ENCODE peak calls at places on chromosomes 13 and 19, in seven cellular contexts. One of them, this sample, is unnamed.
A peak's percentile ranks its signal among the peaks of the same experiment; 100 is the strongest.

GRCh38 chr19:31449379-31449778 is 100.1 kb upstream of the TSHZ3 start:
- DNase-seq in H7: no peak
- DNase-seq in AG10803: no peak
- DNase-seq in GM06990: no peak
- DNase-seq in neural progenitor cell: no peak
- DNase-seq in PC-9: no peak
- DNase-seq in NB4: no peak
- DNase-seq in this sample: no peak

GRCh38 chr13:98334620-98335205 is 157.6 kb upstream of the RNF113B start:
- DNase-seq in H7: no peak
- DNase-seq in NB4: no peak
- DNase-seq in GM06990: no peak
- DNase-seq in neural progenitor cell: no peak
- DNase-seq in AG10803: no peak
- DNase-seq in PC-9: no peak
- DNase-seq in this sample: no peak

GRCh38 chr13:114179087-114179658 is at the start of gene CFAP97D2:
- DNase-seq in GM06990: no peak
- DNase-seq in NB4: no peak
- DNase-seq in AG10803: no peak
- DNase-seq in neural progenitor cell: peak; percentile 29
- DNase-seq in H7: peak; percentile 71
- DNase-seq in PC-9: no peak
- DNase-seq in this sample: no peak

GRCh38 chr13:31866099-31866498 is 126.8 kb downstream of the RXFP2 start:
- DNase-seq in GM06990: no peak
- DNase-seq in H7: no peak
- DNase-seq in neural progenitor cell: no peak
- DNase-seq in NB4: no peak
- DNase-seq in PC-9: no peak
- DNase-seq in AG10803: no peak
- DNase-seq in this sample: no peak

GRCh38 chr13:28339419-28339818 is 155.5 kb downstream of the FLT1 start:
- DNase-seq in AG10803: peak; percentile 39
- DNase-seq in GM06990: no peak
- DNase-seq in PC-9: no peak
- DNase-seq in H7: no peak
- DNase-seq in NB4: no peak
- DNase-seq in neural progenitor cell: no peak
- DNase-seq in this sample: no peak

GRCh38 chr19:5503598-5503997 is 48.4 kb downstream of the ZNRF4 start:
- DNase-seq in PC-9: no peak
- DNase-seq in NB4: peak; percentile 18
- DNase-seq in neural progenitor cell: no peak
- DNase-seq in GM06990: no peak
- DNase-seq in H7: no peak
- DNase-seq in AG10803: no peak
- DNase-seq in this sample: no peak

GRCh38 chr13:44397766-44398223 is 24.2 kb downstream of the SERP2 start:
- DNase-seq in AG10803: no peak
- DNase-seq in neural progenitor cell: peak; percentile 10
- DNase-seq in PC-9: no peak
- DNase-seq in GM06990: no peak
- DNase-seq in NB4: no peak
- DNase-seq in H7: no peak
- DNase-seq in this sample: no peak

GRCh38 chr13:52348983-52349780 is 56.8 kb downstream of the THSD1 start:
- DNase-seq in AG10803: peak; percentile 80
- DNase-seq in neural progenitor cell: no peak
- DNase-seq in H7: no peak
- DNase-seq in GM06990: no peak
- DNase-seq in NB4: peak; percentile 37
- DNase-seq in PC-9: peak; percentile 86
- DNase-seq in this sample: peak; percentile 40

GRCh38 chr13:83286737-83287136 is 595.5 kb downstream of the SLITRK1 start:
- DNase-seq in H7: no peak
- DNase-seq in AG10803: no peak
- DNase-seq in GM06990: no peak
- DNase-seq in neural progenitor cell: no peak
- DNase-seq in PC-9: no peak
- DNase-seq in NB4: no peak
- DNase-seq in this sample: no peak

GRCh38 chr19:30288957-30289735 is 83.0 kb upstream of the ZNF536 start:
- DNase-seq in H7: no peak
- DNase-seq in AG10803: peak; percentile 29
- DNase-seq in PC-9: no peak
- DNase-seq in GM06990: no peak
- DNase-seq in NB4: no peak
- DNase-seq in neural progenitor cell: no peak
- DNase-seq in this sample: no peak

GRCh38 chr19:53945998-53946397 is 16.7 kb upstream of the CACNG8 start:
- DNase-seq in AG10803: no peak
- DNase-seq in PC-9: no peak
- DNase-seq in neural progenitor cell: no peak
- DNase-seq in GM06990: no peak
- DNase-seq in NB4: no peak
- DNase-seq in H7: no peak
- DNase-seq in this sample: no peak

GRCh38 chr13:99342723-99343315 is 35.6 kb upstream of the GPR183 start:
- DNase-seq in AG10803: no peak
- DNase-seq in GM06990: no peak
- DNase-seq in NB4: no peak
- DNase-seq in H7: no peak
- DNase-seq in PC-9: no peak
- DNase-seq in neural progenitor cell: no peak
- DNase-seq in this sample: no peak

GRCh38 chr13:73732350-73732749 is 401.9 kb downstream of the KLF12 start:
- DNase-seq in H7: no peak
- DNase-seq in neural progenitor cell: no peak
- DNase-seq in PC-9: no peak
- DNase-seq in AG10803: no peak
- DNase-seq in NB4: no peak
- DNase-seq in GM06990: no peak
- DNase-seq in this sample: no peak

GRCh38 chr13:98173431-98173921 is 3.6 kb downstream of the RNF113B start:
- DNase-seq in PC-9: peak; percentile 77
- DNase-seq in NB4: no peak
- DNase-seq in GM06990: no peak
- DNase-seq in AG10803: peak; percentile 100
- DNase-seq in neural progenitor cell: peak; percentile 28
- DNase-seq in H7: peak; percentile 52
- DNase-seq in this sample: no peak

GRCh38 chr13:77000475-77000874 is 8.6 kb downstream of the CLN5 start:
- DNase-seq in H7: no peak
- DNase-seq in PC-9: no peak
- DNase-seq in AG10803: peak; percentile 55
- DNase-seq in neural progenitor cell: no peak
- DNase-seq in GM06990: no peak
- DNase-seq in NB4: peak; percentile 31
- DNase-seq in this sample: no peak

GRCh38 chr13:63297162-63297561 is 1881.5 kb upstream of the PCDH20 start:
- DNase-seq in NB4: no peak
- DNase-seq in H7: no peak
- DNase-seq in PC-9: no peak
- DNase-seq in neural progenitor cell: no peak
- DNase-seq in GM06990: no peak
- DNase-seq in AG10803: no peak
- DNase-seq in this sample: no peak

GRCh38 chr13:80341771-80342271 is 895 bp upstream of the SPRY2 start:
- DNase-seq in neural progenitor cell: peak; percentile 89
- DNase-seq in PC-9: no peak
- DNase-seq in AG10803: no peak
- DNase-seq in H7: peak; percentile 72
- DNase-seq in NB4: peak; percentile 79
- DNase-seq in GM06990: no peak
- DNase-seq in this sample: peak; percentile 60

GRCh38 chr13:63838366-63839110 is 2422.9 kb upstream of the PCDH20 start:
- DNase-seq in neural progenitor cell: no peak
- DNase-seq in NB4: no peak
- DNase-seq in PC-9: no peak
- DNase-seq in H7: no peak
- DNase-seq in GM06990: no peak
- DNase-seq in AG10803: no peak
- DNase-seq in this sample: no peak

GRCh38 chr19:16525751-16526481 is 16.3 kb downstream of the CHERP start:
- DNase-seq in PC-9: no peak
- DNase-seq in neural progenitor cell: no peak
- DNase-seq in GM06990: no peak
- DNase-seq in H7: no peak
- DNase-seq in NB4: no peak
- DNase-seq in AG10803: no peak
- DNase-seq in this sample: no peak

GRCh38 chr13:102873653-102874052 is 27.8 kb downstream of the ERCC5 start:
- DNase-seq in AG10803: no peak
- DNase-seq in H7: no peak
- DNase-seq in NB4: no peak
- DNase-seq in GM06990: no peak
- DNase-seq in neural progenitor cell: no peak
- DNase-seq in PC-9: no peak
- DNase-seq in this sample: peak; percentile 37

GRCh38 chr19:38635483-38636399 is 11.7 kb upstream of the ACTN4 start:
- DNase-seq in GM06990: no peak
- DNase-seq in H7: no peak
- DNase-seq in neural progenitor cell: no peak
- DNase-seq in PC-9: no peak
- DNase-seq in AG10803: no peak
- DNase-seq in NB4: no peak
- DNase-seq in this sample: no peak

GRCh38 chr13:40204246-40204645 is 462.2 kb downstream of the FOXO1 start:
- DNase-seq in neural progenitor cell: no peak
- DNase-seq in H7: no peak
- DNase-seq in AG10803: no peak
- DNase-seq in NB4: no peak
- DNase-seq in PC-9: no peak
- DNase-seq in GM06990: no peak
- DNase-seq in this sample: no peak

GRCh38 chr19:54115071-54116063 is at the start of the genes PRPF31 and TFPT:
- DNase-seq in H7: peak; percentile 97
- DNase-seq in neural progenitor cell: peak; percentile 99
- DNase-seq in GM06990: peak; percentile 96
- DNase-seq in PC-9: peak; percentile 94
- DNase-seq in NB4: peak; percentile 97
- DNase-seq in AG10803: peak; percentile 97
- DNase-seq in this sample: peak; percentile 99

GRCh38 chr13:71638728-71639127 is 228.3 kb downstream of the DACH1 start:
- DNase-seq in GM06990: no peak
- DNase-seq in AG10803: no peak
- DNase-seq in NB4: no peak
- DNase-seq in PC-9: no peak
- DNase-seq in H7: no peak
- DNase-seq in neural progenitor cell: no peak
- DNase-seq in this sample: no peak

GRCh38 chr19:28426902-28427232 is 786.1 kb downstream of the UQCRFS1 start:
- DNase-seq in PC-9: no peak
- DNase-seq in GM06990: no peak
- DNase-seq in AG10803: peak; percentile 16
- DNase-seq in NB4: no peak
- DNase-seq in H7: peak; percentile 72
- DNase-seq in neural progenitor cell: peak; percentile 16
- DNase-seq in this sample: no peak
- H3K4me3 ChIP-seq in PC-9: no peak overlapping the region
- H3K4me3 ChIP-seq in GM06990: no peak overlapping the region
- H3K4me3 ChIP-seq in AG10803: no peak overlapping the region
- H3K4me3 ChIP-seq in NB4: no peak overlapping the region
- H3K4me3 ChIP-seq in H7: no peak overlapping the region
- H3K4me3 ChIP-seq in neural progenitor cell: no peak overlapping the region
- H3K4me3 ChIP-seq in this sample: no peak overlapping the region

GRCh38 chr19:7871280-7871529 is 3.0 kb downstream of the PRR36 start:
- DNase-seq in H7: peak; percentile 71
- DNase-seq in neural progenitor cell: no peak
- DNase-seq in NB4: no peak
- DNase-seq in PC-9: no peak
- DNase-seq in AG10803: no peak
- DNase-seq in GM06990: no peak
- DNase-seq in this sample: no peak
- H3K4me3 ChIP-seq in H7: no peak overlapping the region
- H3K4me3 ChIP-seq in neural progenitor cell: peak overlapping the region; percentile 8
- H3K4me3 ChIP-seq in NB4: no peak overlapping the region
- H3K4me3 ChIP-seq in PC-9: peak overlapping the region; percentile 54
- H3K4me3 ChIP-seq in AG10803: no peak overlapping the region
- H3K4me3 ChIP-seq in GM06990: no peak overlapping the region
- H3K4me3 ChIP-seq in this sample: no peak overlapping the region

DNA sequence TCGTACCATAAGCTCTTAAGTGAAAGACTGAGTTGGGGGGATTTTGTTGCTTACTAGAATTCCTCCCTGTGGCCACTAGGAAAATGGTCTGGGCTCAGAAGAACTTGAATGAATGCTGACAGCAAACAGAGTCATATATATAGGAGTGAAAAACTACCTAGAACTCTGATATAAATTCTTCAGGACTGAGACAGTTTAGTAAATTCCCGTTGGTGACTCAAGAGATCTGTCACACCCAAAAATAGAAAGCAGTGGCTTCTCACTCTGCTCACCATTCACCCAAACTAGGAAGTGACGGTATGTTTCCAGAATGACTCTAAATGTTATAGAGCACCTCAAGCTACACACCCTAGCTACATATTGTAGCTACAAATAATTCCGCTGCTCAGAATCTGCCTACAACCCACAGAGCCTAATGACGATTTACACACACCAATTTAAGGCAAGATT is 116.2 kb downstream of the TBC1D4 start:
- DNase-seq in neural progenitor cell: no peak
- DNase-seq in GM06990: peak; percentile 66
- DNase-seq in H7: no peak
- DNase-seq in AG10803: peak; percentile 69
- DNase-seq in NB4: peak; percentile 19
- DNase-seq in PC-9: peak; percentile 78
- DNase-seq in this sample: no peak
- H3K4me3 ChIP-seq in neural progenitor cell: no peak overlapping the region
- H3K4me3 ChIP-seq in GM06990: peak overlapping the region; percentile 32
- H3K4me3 ChIP-seq in H7: no peak overlapping the region
- H3K4me3 ChIP-seq in AG10803: no peak overlapping the region
- H3K4me3 ChIP-seq in NB4: no peak overlapping the region
- H3K4me3 ChIP-seq in PC-9: no peak overlapping the region
- H3K4me3 ChIP-seq in this sample: no peak overlapping the region

DNA sequence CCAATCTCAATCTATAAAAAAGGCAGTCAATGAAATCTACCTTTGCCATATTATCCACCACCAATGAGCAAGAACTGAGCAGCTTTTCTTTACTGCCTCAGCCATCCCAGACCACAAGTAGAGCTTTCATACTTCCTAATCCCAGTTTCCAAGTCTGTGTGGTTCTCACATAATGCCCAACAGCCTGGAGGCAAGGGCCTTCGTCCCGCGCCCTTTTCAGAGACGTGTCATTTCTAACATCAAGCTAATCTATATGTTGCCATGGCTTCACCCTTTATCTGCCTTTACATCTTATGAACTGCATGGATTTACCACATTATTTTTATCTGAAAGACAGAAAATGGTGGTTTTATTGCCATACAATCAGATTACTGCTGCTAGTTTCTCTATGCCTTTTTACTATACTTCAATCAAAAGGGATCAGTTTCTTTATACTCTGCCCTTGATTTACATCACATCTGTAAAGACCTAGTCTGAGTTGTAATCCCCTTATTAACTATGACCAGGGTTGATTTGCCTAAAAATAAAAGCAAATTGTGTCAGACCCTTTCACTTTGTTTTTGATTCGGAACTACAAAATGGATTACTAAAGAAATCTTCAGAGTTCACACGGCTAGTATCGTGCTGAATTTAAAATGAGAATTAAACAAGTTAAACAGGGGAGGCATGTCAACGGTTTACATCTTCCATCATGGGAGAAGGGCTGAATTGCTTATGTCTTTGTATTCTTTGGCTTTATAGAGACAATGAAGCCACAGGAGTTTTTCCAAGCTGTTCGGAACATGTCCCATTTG is 5.8 kb downstream of the EFNB2 start:
- DNase-seq in GM06990: no peak
- DNase-seq in PC-9: no peak
- DNase-seq in H7: no peak
- DNase-seq in NB4: no peak
- DNase-seq in neural progenitor cell: peak; percentile 67
- DNase-seq in AG10803: no peak
- DNase-seq in this sample: no peak
- H3K4me3 ChIP-seq in GM06990: no peak overlapping the region
- H3K4me3 ChIP-seq in PC-9: peak overlapping the region; percentile 72
- H3K4me3 ChIP-seq in H7: no peak overlapping the region
- H3K4me3 ChIP-seq in NB4: no peak overlapping the region
- H3K4me3 ChIP-seq in neural progenitor cell: peak overlapping the region; percentile 71
- H3K4me3 ChIP-seq in AG10803: no peak overlapping the region
- H3K4me3 ChIP-seq in this sample: no peak overlapping the region